ENCODE peak calls at places on chromosome 18, in four cellular contexts. E, U, D and F are unnamed samples.

GRCh38 chr18:24560511-24560981 is 100.1 kb downstream of the HRH4 start:
- DNase-seq in E (peak; percentile 69), U (no peak), D (no peak), F (no peak)

GRCh38 chr18:24176727-24177416 is 38.0 kb downstream of the CABYR start:
- DNase-seq in E (peak; percentile 64), U (no peak), D (no peak), F (peak; percentile 41)

GRCh38 chr18:55488473-55488872 is 99.5 kb downstream of the TCF4 start:
- DNase-seq in E (no peak), U (no peak), D (no peak), F (no peak)

GRCh38 chr18:8898990-8899389 is 193.6 kb downstream of the MTCL1 start:
- DNase-seq in E (no peak), U (no peak), D (no peak), F (no peak)

GRCh38 chr18:59660976-59661743 is 36.1 kb downstream of the CCBE1 start:
- DNase-seq in E (no peak), U (peak; percentile 83), D (no peak), F (no peak)

GRCh38 chr18:58847383-58848071 is 17.1 kb upstream of the ZNF532 start:
- DNase-seq in E (peak; percentile 80), U (no peak), D (no peak), F (no peak)

GRCh38 chr18:1049173-1049572 is 144.5 kb downstream of the ADCYAP1 start:
- DNase-seq in E (no peak), U (no peak), D (no peak), F (no peak)

GRCh38 chr18:11149441-11150270 is at the start of gene PIEZO2:
- DNase-seq in E (peak; percentile 30), U (no peak), D (no peak), F (peak; percentile 54)

GRCh38 chr18:22591231-22591630 is 173.5 kb upstream of the CTAGE1 start:
- DNase-seq in E (no peak), U (no peak), D (no peak), F (no peak)

GRCh38 chr18:25669741-25670140 is 317.8 kb upstream of the ZNF521 start:
- DNase-seq in E (no peak), U (no peak), D (no peak), F (no peak)

GRCh38 chr18:46019956-46020355 is 52.1 kb downstream of the PSTPIP2 start:
- DNase-seq in E (no peak), U (no peak), D (no peak), F (no peak)

GRCh38 chr18:31512203-31512764 is 14.3 kb downstream of the DSG2 start:
- DNase-seq in E (no peak), U (peak; percentile 84), D (no peak), F (no peak)

GRCh38 chr18:59155140-59155539 is 15.5 kb downstream of the SEC11C start:
- DNase-seq in E (no peak), U (no peak), D (no peak), F (no peak)